ENCODE peak calls at places on chromosomes 7 and 10, in five cellular contexts. J is pancreas, B is MM.1S, E is psoas muscle, T is PC-3. R is an unnamed sample. For H3K27me3, the result is how much of the 10 kb centered on the place peaks cover.

GRCh38 chr10:86284355-86285105 is 82.1 kb downstream of the GRID1 start:
- DNase-seq in J (no peak), B (no peak), E (no peak), T (no peak), R (no peak)

GRCh38 chr10:99658622-99659030 is 683 bp upstream of the ENTPD7 start:
- DNase-seq in J (peak), B (no peak), E (peak), T (no peak), R (peak)

GRCh38 chr7:154304740-154305679 is 252.8 kb downstream of the DPP6 start:
- DNase-seq in J (no peak), B (no peak), E (no peak), T (no peak), R (no peak)

GRCh38 chr10:31630866-31631567 is 297.6 kb downstream of the ARHGAP12 start:
- DNase-seq in J (no peak), B (no peak), E (no peak), T (no peak), R (no peak)

GRCh38 chr7:100400656-100401055 is 27.4 kb downstream of the PILRA start:
- DNase-seq in J (no peak), B (no peak), E (no peak), T (no peak), R (no peak)

GRCh38 chr10:117138838-117139580 is 939 bp upstream of the VAX1 start:
- DNase-seq in J (no peak), B (no peak), E (no peak), T (peak), R (no peak)

GRCh38 chr10:44897049-44897448 is 14.1 kb upstream of the TMEM72 start:
- DNase-seq in J (no peak), B (peak), E (no peak), T (no peak), R (no peak)

GRCh38 chr7:2924866-2925840 is 81.0 kb upstream of the GNA12 start:
- DNase-seq in J (no peak), B (no peak), E (no peak), T (no peak), R (no peak)

GRCh38 chr10:59432207-59432900 is 70.0 kb upstream of the FAM13C start:
- DNase-seq in J (no peak), B (no peak), E (no peak), T (peak), R (peak)

GRCh38 chr7:150361807-150362621 is 6.6 kb upstream of the REPIN1 start:
- DNase-seq in J (no peak), B (no peak), E (no peak), T (no peak), R (no peak)

GRCh38 chr10:78333362-78334143 is 299.9 kb downstream of the RPS24 start:
- DNase-seq in J (no peak), B (no peak), E (no peak), T (no peak), R (no peak)

GRCh38 chr10:123663522-123663921 is 2.6 kb upstream of the GPR26 start:
- DNase-seq in J (no peak), B (no peak), E (no peak), T (no peak), R (no peak)

GRCh38 chr10:123665371-123666286 is 526 bp upstream of the GPR26 start:
- DNase-seq in J (no peak), B (no peak), E (no peak), T (no peak), R (no peak)

GRCh38 chr10:123669901-123670300 is 3.7 kb downstream of the GPR26 start:
- DNase-seq in J (no peak), B (no peak), E (no peak), T (no peak), R (peak)

GRCh38 chr10:123666318-123667291 is at the start of gene GPR26:
- DNase-seq in J (no peak), B (no peak), E (no peak), T (no peak), R (no peak)
- TF ChIP-seq CTCF in J (no peak), B (no peak), E (no peak), T (no peak), R (no peak)

GRCh38 chr10:89299031-89299430 is 2.8 kb upstream of the IFIT2 start:
- DNase-seq in J (no peak), B (no peak), E (no peak), T (no peak), R (no peak)

GRCh38 chr10:89302628-89303027 is 782 bp downstream of the IFIT2 start:
- DNase-seq in J (no peak), B (no peak), E (no peak), T (peak), R (peak)

GRCh38 chr10:89301231-89301630 is 615 bp upstream of the IFIT2 start:
- DNase-seq in J (no peak), B (no peak), E (no peak), T (peak), R (peak)

GRCh38 chr10:89303161-89303560 is 1.3 kb downstream of the IFIT2 start:
- DNase-seq in J (no peak), B (no peak), E (no peak), T (no peak), R (no peak)

GRCh38 chr10:89301721-89302445 is at the start of gene IFIT2:
- DNase-seq in J (no peak), B (peak), E (no peak), T (peak), R (peak)
- H3K4me3 ChIP-seq in J (peak), B (peak), E (peak), T (peak), R (peak)

GRCh38 chr10:13437026-13437555 is 89.0 kb upstream of the SEPHS1 start:
- DNase-seq in J (no peak), B (no peak), E (no peak), T (no peak), R (no peak)
- H3K27me3 ChIP-seq in J (under half), B (under half), E (under half), T (under half), R (under half)

DNA sequence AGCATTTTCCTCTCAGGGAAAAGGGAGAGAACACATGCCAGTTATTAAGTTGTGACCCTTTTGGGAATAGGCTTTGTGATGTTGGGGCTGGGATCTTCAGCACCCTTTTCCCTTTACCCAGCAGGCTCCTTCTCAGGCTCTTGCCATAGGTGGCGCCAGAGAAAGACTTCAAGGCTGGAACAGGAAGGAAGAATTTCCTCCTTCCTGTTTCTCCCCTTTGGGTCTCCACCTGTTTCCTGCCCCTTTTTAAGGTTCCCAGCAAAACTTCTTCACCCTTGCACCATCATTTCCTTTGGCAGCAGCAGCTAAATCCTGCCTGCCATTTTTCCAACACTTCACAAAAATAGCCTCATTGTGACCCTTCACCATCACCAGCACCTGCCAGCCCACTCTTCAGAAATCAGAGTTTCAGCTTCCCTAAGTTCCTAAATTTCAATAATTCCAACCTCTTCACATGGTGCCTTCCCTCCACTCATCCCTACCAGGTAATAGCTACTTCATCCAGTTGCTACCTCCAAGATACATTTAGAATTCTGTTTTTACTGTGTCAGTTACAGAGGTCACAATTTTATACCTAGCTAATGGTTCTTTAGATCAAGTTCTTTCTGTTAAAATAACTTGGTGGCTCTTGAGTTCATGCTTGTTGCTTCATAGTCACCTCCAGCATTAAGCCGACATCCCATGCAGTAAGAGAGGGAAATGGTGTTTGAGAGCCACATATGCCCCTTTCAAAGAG is 22.4 kb upstream of the FOXK1 start:
- DNase-seq in J (no peak), B (peak), E (no peak), T (peak), R (no peak)
- TF ChIP-seq CTCF in J (no peak), B (no peak), E (no peak), T (peak), R (no peak)